ENCODE peak calls at places on chromosomes 4 and X, in five cellular contexts. R, J, P, L and K are unnamed samples.
A peak's percentile ranks its signal among the peaks of the same experiment; 100 is the strongest.

GRCh38 chrX:9676311-9676710 is 89.3 kb downstream of the GPR143 start:
- DNase-seq in R (no peak), J (no peak), P (no peak), L (no peak), K (no peak)

GRCh38 chr4:176547005-176547404 is 227.2 kb downstream of the SPCS3 start:
- DNase-seq in R (no peak), J (no peak), P (no peak), L (no peak), K (no peak)

GRCh38 chr4:182749768-182750167 is 167.4 kb downstream of the DCTD start:
- DNase-seq in R (no peak), J (no peak), P (no peak), L (no peak), K (no peak)

GRCh38 chr4:140937866-140938265 is 181.7 kb upstream of the TBC1D9 start:
- DNase-seq in R (no peak), J (no peak), P (no peak), L (no peak), K (no peak)

GRCh38 chrX:93428497-93428896 is 244.9 kb downstream of the NAP1L3 start:
- DNase-seq in R (no peak), J (no peak), P (no peak), L (no peak), K (no peak)

GRCh38 chr4:43781125-43781524 is 667.5 kb downstream of the KCTD8 start:
- DNase-seq in R (no peak), J (no peak), P (no peak), L (no peak), K (no peak)

GRCh38 chrX:34918856-34919255 is 23.7 kb upstream of the FAM47B start:
- DNase-seq in R (no peak), J (no peak), P (no peak), L (no peak), K (peak; percentile 24)

GRCh38 chrX:31435592-31435991 is 363.8 kb upstream of the FTHL17 start:
- DNase-seq in R (no peak), J (no peak), P (peak; percentile 6), L (no peak), K (peak; percentile 11)

GRCh38 chr4:101191302-101192098 is 155.8 kb downstream of the PPP3CA start:
- DNase-seq in R (no peak), J (peak; percentile 75), P (peak; percentile 70), L (peak; percentile 80), K (peak; percentile 74)

GRCh38 chrX:116490091-116490490 is 27.3 kb upstream of the CT83 start:
- DNase-seq in R (no peak), J (no peak), P (no peak), L (no peak), K (no peak)

GRCh38 chrX:39856472-39857121 is 241.2 kb downstream of the BCOR start:
- DNase-seq in R (no peak), J (no peak), P (no peak), L (no peak), K (no peak)

GRCh38 chr4:8760561-8760960 is 111.1 kb downstream of the HMX1 start:
- DNase-seq in R (no peak), J (no peak), P (no peak), L (peak; percentile 54), K (no peak)

GRCh38 chr4:6641164-6641970 is 882 bp downstream of the MRFAP1 start:
- DNase-seq in R (no peak), J (peak; percentile 50), P (peak; percentile 35), L (peak; percentile 91), K (peak; percentile 50)

GRCh38 chr4:40749717-40750460 is at the start of gene NSUN7:
- DNase-seq in R (no peak), J (peak; percentile 21), P (no peak), L (peak; percentile 88), K (peak; percentile 93)

GRCh38 chr4:90215286-90215685 is 88.1 kb downstream of the CCSER1 start:
- DNase-seq in R (no peak), J (no peak), P (no peak), L (no peak), K (no peak)
- TF ChIP-seq CTCF in R (no peak), J (no peak), P (no peak), L (no peak), K (no peak)

GRCh38 chr4:73069338-73070071 is at the start of gene COX18:
- DNase-seq in R (peak; percentile 97), J (peak; percentile 98), P (peak; percentile 96), L (peak; percentile 99), K (peak; percentile 98)
- TF ChIP-seq POLR2A in R (peak; percentile 95), J (peak; percentile 92), P (no peak), L (peak; percentile 90), K (peak; percentile 98)

GRCh38 chr4:111641813-111642579 is 503.3 kb upstream of the FAM241A start:
- DNase-seq in R (peak; percentile 91), J (peak; percentile 79), P (peak; percentile 60), L (no peak), K (peak; percentile 71)
- H3K4me3 ChIP-seq in R (no peak overlapping the region), J (no peak overlapping the region), P (no peak overlapping the region), L (no peak overlapping the region), K (no peak overlapping the region)

DNA sequence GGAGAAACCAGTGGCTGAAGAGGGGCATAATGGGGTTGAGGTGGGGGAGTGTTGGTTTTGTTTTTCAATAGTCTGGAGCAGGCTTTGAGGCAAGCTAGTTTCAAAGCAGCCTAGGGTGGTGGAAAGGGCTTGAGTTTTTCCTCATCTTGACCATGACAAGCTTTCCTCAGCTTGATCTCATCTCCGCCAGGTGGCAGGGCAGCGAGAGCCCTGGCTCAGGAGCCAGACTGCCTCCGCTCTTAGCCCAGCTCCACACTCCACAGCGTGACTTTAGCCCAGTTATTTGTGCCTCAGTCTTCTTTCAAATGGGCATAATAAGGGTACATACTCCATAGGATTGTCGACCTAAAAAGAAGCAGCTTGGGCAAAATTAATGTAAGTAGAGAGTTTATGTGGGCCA is 29.9 kb upstream of the SOWAHD start:
- DNase-seq in R (no peak), J (no peak), P (no peak), L (peak; percentile 40), K (no peak)
- TF ChIP-seq CTCF in R (peak; percentile 36), J (no peak), P (no peak), L (no peak), K (no peak)

GRCh38 chr4:186726440-186727148 is 2.9 kb upstream of the FAT1 start:
- DNase-seq in R (peak; percentile 56), J (peak; percentile 45), P (peak; percentile 53), L (no peak), K (peak; percentile 79)
- TF ChIP-seq POLR2A in R (no peak), J (peak; percentile 36), P (peak; percentile 75), L (no peak), K (peak; percentile 85)

DNA sequence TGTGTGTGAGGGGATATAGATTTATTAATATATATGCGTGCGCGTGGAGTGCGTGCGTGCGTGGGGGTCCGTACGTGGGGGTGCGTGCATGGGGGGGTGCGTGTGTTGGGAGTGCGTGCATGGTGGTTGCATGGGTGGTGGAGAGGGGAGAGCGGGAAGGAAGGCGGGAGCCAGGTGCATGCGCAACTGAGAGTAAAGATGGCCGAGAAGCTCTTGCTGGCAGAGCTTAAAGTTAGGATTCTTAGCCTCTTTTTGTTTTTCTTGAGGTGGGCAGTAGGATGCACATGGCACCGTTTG is 45.8 kb downstream of the TEX13B start:
- DNase-seq in R (no peak), J (no peak), P (no peak), L (no peak), K (no peak)
- H3K4me3 ChIP-seq in R (no peak overlapping the region), J (no peak overlapping the region), P (no peak overlapping the region), L (no peak overlapping the region), K (no peak overlapping the region)

DNA sequence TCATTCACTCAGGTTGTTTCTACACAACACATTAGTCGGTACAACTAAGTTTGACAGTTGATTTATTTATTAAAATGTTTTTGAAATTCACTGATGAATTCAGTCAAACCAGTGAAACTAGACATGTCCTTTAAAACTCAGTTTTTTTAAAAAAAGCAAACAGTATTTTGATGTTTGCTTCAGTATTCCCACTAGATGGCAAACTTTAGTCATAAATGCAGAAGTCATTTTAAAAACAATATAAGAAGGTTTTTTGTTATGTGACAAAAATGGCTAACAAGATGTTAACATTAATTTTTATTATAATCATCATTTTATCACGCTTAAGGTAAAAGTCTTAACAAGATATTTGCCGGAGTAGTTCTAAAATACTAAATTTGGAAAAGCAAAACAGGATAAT is 1337.8 kb upstream of the DIAPH2 start:
- DNase-seq in R (no peak), J (no peak), P (no peak), L (no peak), K (no peak)
- TF ChIP-seq CTCF in R (no peak), J (no peak), P (no peak), L (no peak), K (no peak)

DNA sequence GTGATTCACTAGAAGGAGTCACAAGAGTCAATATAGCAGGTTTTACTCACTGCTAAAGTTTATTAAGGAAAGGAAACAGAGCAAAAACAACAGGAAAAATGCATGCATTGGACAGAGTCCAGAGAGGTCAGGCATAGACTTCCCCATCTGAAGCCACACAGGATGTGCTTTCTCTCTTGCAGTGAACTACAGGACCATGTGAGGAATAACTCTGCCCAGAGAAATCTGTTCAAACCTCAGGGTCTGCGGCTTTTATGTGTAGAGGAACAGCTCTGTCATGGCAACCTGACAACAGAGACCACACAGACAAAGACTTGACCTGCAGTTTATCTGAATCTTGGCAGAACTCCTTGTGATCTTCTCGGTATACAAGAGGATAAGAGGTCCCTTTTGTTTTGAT is 46.3 kb upstream of the LONRF3 start:
- DNase-seq in R (no peak), J (no peak), P (no peak), L (no peak), K (no peak)
- TF ChIP-seq POLR2A in R (no peak), J (no peak), P (no peak), L (no peak), K (no peak)

GRCh38 chr4:76952071-76952470 is 2.5 kb downstream of the SEPTIN11 start:
- DNase-seq in R (no peak), J (no peak), P (no peak), L (no peak), K (no peak)
- H3K4me3 ChIP-seq in R (no peak overlapping the region), J (no peak overlapping the region), P (no peak overlapping the region), L (no peak overlapping the region), K (no peak overlapping the region)